ENCODE peak calls at places on chromosome 2, in nine cellular contexts. E is ureter; X is T-helper 1 cell; I is NCI-H774; S is A172; L is ACHN; W is anterior cingulate cortex; B is activated T-helper 1 cell treated with Interleukin-2 at 50 U/mL for 16 hours; H is CD8-positive, alpha-beta T cell. G is an unnamed sample.

GRCh38 chr2:15609341-15610042 is 17.8 kb downstream of the DDX1 start:
- DNase-seq in S (no peak), B (no peak), H (no peak), I (no peak), E (no peak), L (no peak), X (no peak), W (no peak), G (no peak)

GRCh38 chr2:205889073-205889472 is 196.9 kb downstream of the INO80D start:
- DNase-seq in X (no peak), I (peak; percentile 30), S (no peak), E (no peak), H (no peak), W (no peak), B (no peak), L (no peak), G (no peak)

GRCh38 chr2:169569948-169570347 is 3.7 kb downstream of the FASTKD1 start:
- DNase-seq in S (no peak), L (no peak), H (no peak), I (no peak), E (no peak), B (no peak), X (no peak), W (no peak), G (no peak)

GRCh38 chr2:130957920-130958319 is 121.2 kb downstream of the ARHGEF4 start:
- DNase-seq in W (no peak), I (no peak), S (no peak), H (no peak), B (no peak), L (no peak), E (no peak), X (no peak), G (no peak)

GRCh38 chr2:63631501-63631900 is 42.7 kb downstream of the MDH1 start:
- DNase-seq in H (no peak), X (no peak), I (no peak), W (no peak), E (no peak), S (no peak), L (no peak), B (no peak), G (no peak)

GRCh38 chr2:83802604-83803003 is 656.5 kb downstream of the SUCLG1 start:
- DNase-seq in E (no peak), I (no peak), W (no peak), X (no peak), L (no peak), B (no peak), S (no peak), H (no peak), G (no peak)

GRCh38 chr2:230582851-230583283 is 129.8 kb upstream of the CAB39 start:
- DNase-seq in B (no peak), S (peak; percentile 84), I (no peak), X (no peak), E (no peak), L (no peak), H (no peak), W (no peak), G (no peak)

GRCh38 chr2:3414133-3414856 is 34.8 kb downstream of the TRAPPC12 start:
- DNase-seq in L (no peak), S (no peak), H (no peak), E (no peak), X (no peak), W (no peak), B (no peak), I (no peak), G (no peak)

GRCh38 chr2:233386382-233387041 is 32.2 kb downstream of the DGKD start:
- DNase-seq in S (peak; percentile 55), W (no peak), B (no peak), I (no peak), E (no peak), X (no peak), H (no peak), L (peak; percentile 73), G (no peak)

GRCh38 chr2:238081150-238081549 is 19.0 kb upstream of the ESPNL start:
- DNase-seq in W (no peak), E (no peak), H (no peak), X (no peak), B (no peak), I (no peak), L (no peak), S (no peak), G (no peak)

GRCh38 chr2:178859760-178860159 is 52.5 kb upstream of the TTN start:
- DNase-seq in W (no peak), B (no peak), I (no peak), E (no peak), L (no peak), S (no peak), X (no peak), H (no peak), G (no peak)

GRCh38 chr2:13681936-13682335 is 950.6 kb upstream of the LRATD1 start:
- DNase-seq in S (no peak), B (no peak), X (no peak), E (no peak), H (no peak), W (no peak), L (no peak), I (no peak), G (no peak)

GRCh38 chr2:105595536-105595935 is 149.2 kb upstream of the NCK2 start:
- DNase-seq in E (no peak), S (peak; percentile 35), H (no peak), X (no peak), L (peak; percentile 62), W (no peak), B (no peak), I (no peak), G (no peak)

GRCh38 chr2:239917957-239918481 is 107.1 kb downstream of the NDUFA10 start:
- DNase-seq in I (no peak), X (no peak), B (no peak), E (peak; percentile 32), L (no peak), S (no peak), H (no peak), W (no peak), G (peak; percentile 7)